ENCODE peak calls at places on chromosomes 2 and 18, in four cellular contexts. K is A549, B is HepG2, G is K562. I is an unnamed sample.

GRCh38 chr18:64253222-64253621 is 104.3 kb upstream of the LINC00305 start:
- DNase-seq in K (no peak), B (no peak), G (no peak), I (no peak)

GRCh38 chr2:128317186-128317897 is 1.3 kb downstream of the HS6ST1 start:
- DNase-seq in K (no peak), B (peak), G (peak), I (peak)

GRCh38 chr2:218508299-218508698 is 59.9 kb downstream of the USP37 start:
- DNase-seq in K (no peak), B (no peak), G (no peak), I (no peak)

GRCh38 chr18:74532511-74533025 is 1.7 kb upstream of the CNDP1 start:
- DNase-seq in K (no peak), B (no peak), G (no peak), I (no peak)

GRCh38 chr2:166092889-166093288 is 34.9 kb downstream of the SCN1A start:
- DNase-seq in K (no peak), B (no peak), G (no peak), I (no peak)

GRCh38 chr2:179311071-179311470 is 46.4 kb upstream of the SESTD1 start:
- DNase-seq in K (no peak), B (no peak), G (no peak), I (no peak)

GRCh38 chr18:69974365-69974764 is 26.7 kb upstream of the CD226 start:
- DNase-seq in K (no peak), B (peak), G (no peak), I (no peak)

GRCh38 chr2:177217247-177217843 is 4.8 kb downstream of the HNRNPA3 start:
- DNase-seq in K (no peak), B (no peak), G (no peak), I (no peak)

GRCh38 chr2:96205238-96205637 is 3.4 kb downstream of the STARD7 start:
- DNase-seq in K (no peak), B (no peak), G (no peak), I (no peak)

GRCh38 chr18:5943514-5943913 is 48.2 kb upstream of the TMEM200C start:
- DNase-seq in K (no peak), B (no peak), G (no peak), I (no peak)

GRCh38 chr2:139514946-139515345 is 734.8 kb upstream of the NXPH2 start:
- DNase-seq in K (no peak), B (no peak), G (no peak), I (no peak)

GRCh38 chr2:223815884-223816570 is 21.4 kb downstream of the AP1S3 start:
- DNase-seq in K (no peak), B (no peak), G (no peak), I (no peak)

GRCh38 chr2:55862673-55863390 is 60.8 kb downstream of the EFEMP1 start:
- DNase-seq in K (peak), B (no peak), G (no peak), I (no peak)

GRCh38 chr18:21826196-21826595 is 85.6 kb downstream of the MIB1 start:
- DNase-seq in K (no peak), B (no peak), G (no peak), I (no peak)

GRCh38 chr2:172442072-172442895 is 14.9 kb downstream of the ITGA6 start:
- DNase-seq in K (peak), B (peak), G (no peak), I (no peak)

GRCh38 chr2:179860255-179861026 is 971 bp downstream of the ZNF385B start:
- DNase-seq in K (no peak), B (no peak), G (no peak), I (peak)

GRCh38 chr18:42548493-42548892 is 567.0 kb downstream of the RIT2 start:
- DNase-seq in K (no peak), B (no peak), G (no peak), I (no peak)

GRCh38 chr2:188695953-188696352 is 278.2 kb upstream of the COL3A1 start:
- DNase-seq in K (peak), B (no peak), G (no peak), I (no peak)

GRCh38 chr2:226131299-226131784 is 668.3 kb downstream of the IRS1 start:
- DNase-seq in K (no peak), B (no peak), G (no peak), I (no peak)

GRCh38 chr2:46302005-46302696 is 4.9 kb downstream of the EPAS1 start:
- DNase-seq in K (no peak), B (no peak), G (no peak), I (no peak)

GRCh38 chr18:6781846-6782245 is 52.3 kb downstream of the ARHGAP28 start:
- DNase-seq in K (no peak), B (no peak), G (no peak), I (no peak)

GRCh38 chr2:144424559-144425240 is 95.2 kb downstream of the ZEB2 start:
- DNase-seq in K (no peak), B (no peak), G (no peak), I (no peak)
- TF ChIP-seq NR3C1 in K (no peak), B (no peak), G (no peak), I (no peak)

GRCh38 chr2:163132850-163133249 is 294.3 kb upstream of the KCNH7 start:
- DNase-seq in K (peak), B (peak), G (no peak), I (no peak)
- TF ChIP-seq NR3C1 in K (no peak), B (no peak), G (no peak), I (no peak)

GRCh38 chr2:15964936-15965563 is 24.7 kb downstream of the MYCN start:
- DNase-seq in K (no peak), B (no peak), G (no peak), I (no peak)
- TF ChIP-seq NR3C1 in K (no peak), B (no peak), G (no peak), I (no peak)

DNA sequence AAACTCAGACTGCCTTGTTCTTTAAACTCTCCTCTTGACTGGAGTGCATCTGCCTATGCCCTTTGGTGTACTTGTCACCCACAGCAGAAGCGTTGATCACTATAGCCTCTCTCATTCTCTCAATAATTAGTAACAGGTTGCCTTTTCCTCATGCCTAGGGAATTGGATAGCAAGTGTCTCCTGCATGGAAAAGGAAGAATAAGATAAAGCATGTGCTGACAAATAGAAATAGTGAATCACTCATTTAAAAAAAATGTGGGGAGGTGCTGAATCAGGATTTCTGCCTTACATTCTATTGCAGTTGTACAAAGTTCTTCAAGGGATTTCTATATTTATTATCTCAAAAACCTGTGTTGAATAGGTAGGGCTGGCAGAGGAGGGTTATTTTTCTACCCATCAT is 323.0 kb downstream of the TXNL1 start:
- DNase-seq in K (no peak), B (no peak), G (no peak), I (no peak)
- TF ChIP-seq NR3C1 in K (no peak), B (no peak), G (no peak), I (no peak)

GRCh38 chr18:54279477-54280205 is 10.3 kb downstream of the POLI start:
- DNase-seq in K (no peak), B (peak), G (no peak), I (no peak)
- TF ChIP-seq NR3C1 in K (no peak), B (no peak), G (no peak), I (no peak)

DNA sequence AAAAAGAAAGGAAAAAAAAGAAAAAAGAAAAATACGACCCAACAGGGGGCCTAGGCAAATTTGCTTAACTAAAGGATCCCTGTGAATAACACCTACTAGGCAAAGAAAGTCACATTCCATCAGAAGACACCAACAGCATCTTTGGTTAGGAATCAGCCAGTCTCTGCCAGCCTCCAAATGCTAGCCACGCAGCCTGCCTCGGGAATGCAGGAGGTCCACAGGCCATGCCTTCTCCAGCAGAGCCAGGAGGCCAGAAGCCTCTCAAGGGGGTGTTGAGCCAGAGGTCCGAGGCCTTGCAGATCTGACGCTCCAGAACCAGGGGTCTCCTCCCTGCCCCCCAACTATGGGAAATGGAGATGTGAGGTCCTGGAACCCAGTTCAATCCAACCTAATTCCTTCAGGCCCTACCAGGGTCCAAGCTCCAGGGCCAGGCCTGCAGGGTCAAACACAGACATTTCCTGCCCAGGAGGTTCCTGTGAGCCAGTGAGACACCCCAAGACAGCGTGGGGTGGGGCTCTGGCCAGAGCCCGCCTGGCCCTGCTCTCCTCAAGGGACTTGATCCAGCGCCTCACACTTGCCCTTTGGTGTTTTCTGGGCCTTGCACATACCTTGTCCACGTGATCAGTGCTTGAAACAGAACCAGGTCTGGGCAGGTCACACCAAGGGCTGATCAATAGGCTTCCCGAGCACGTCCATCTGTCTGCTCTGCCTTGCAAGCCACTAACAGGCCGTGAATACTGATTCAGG is 289.6 kb upstream of the ID2 start:
- DNase-seq in K (no peak), B (no peak), G (no peak), I (peak)
- TF ChIP-seq NR3C1 in K (no peak), B (no peak), G (no peak), I (no peak)

I was measured in WTC11.